ENCODE peak calls at places on chromosomes 12 and 14, in ten cellular contexts. E, L, K, G, B, M, Y, W, D and Z are unnamed samples.

GRCh38 chr12:12819752-12820311 is 6.7 kb downstream of the DDX47 start:
- DNase-seq in E (no peak), L (no peak), K (no peak), G (peak; percentile 79), B (peak; percentile 19), M (no peak), Y (no peak), W (peak; percentile 96), D (no peak), Z (peak; percentile 92)

GRCh38 chr12:56629459-56630179 is 507 bp downstream of the BAZ2A start:
- DNase-seq in E (no peak), L (no peak), K (peak; percentile 38), G (no peak), B (no peak), M (no peak), Y (peak; percentile 34), W (no peak), D (peak; percentile 38), Z (no peak)

GRCh38 chr12:104182144-104182543 is 33.4 kb upstream of the TXNRD1 start:
- DNase-seq in E (peak; percentile 47), L (no peak), K (no peak), G (no peak), B (peak; percentile 61), M (peak; percentile 94), Y (peak; percentile 71), W (peak; percentile 96), D (peak; percentile 81), Z (no peak)

GRCh38 chr12:127810026-127810425 is 456.9 kb upstream of the TMEM132C start:
- DNase-seq in E (no peak), L (no peak), K (no peak), G (peak; percentile 47), B (no peak), M (no peak), Y (no peak), W (no peak), D (no peak), Z (peak; percentile 79)

GRCh38 chr14:75291331-75291730 is 12.7 kb downstream of the FOS start:
- DNase-seq in E (no peak), L (no peak), K (no peak), G (no peak), B (no peak), M (peak; percentile 51), Y (no peak), W (no peak), D (no peak), Z (no peak)

GRCh38 chr12:26156996-26157395 is 32.2 kb upstream of the BHLHE41 start:
- DNase-seq in E (no peak), L (no peak), K (no peak), G (no peak), B (no peak), M (no peak), Y (no peak), W (no peak), D (no peak), Z (peak; percentile 39)

GRCh38 chr14:75831971-75832370 is 149.8 kb downstream of the TGFB3 start:
- DNase-seq in E (peak; percentile 51), L (no peak), K (no peak), G (peak; percentile 96), B (no peak), M (no peak), Y (no peak), W (peak; percentile 59), D (no peak), Z (no peak)

GRCh38 chr12:48197967-48198618 is 5.0 kb downstream of the OR10AD1 start:
- DNase-seq in E (peak; percentile 98), L (peak; percentile 85), K (peak; percentile 88), G (peak; percentile 90), B (peak; percentile 97), M (peak; percentile 98), Y (peak; percentile 99), W (peak; percentile 87), D (peak; percentile 98), Z (peak; percentile 83)

GRCh38 chr14:55120466-55121144 is 8.4 kb upstream of the LGALS3 start:
- DNase-seq in E (peak; percentile 49), L (no peak), K (no peak), G (no peak), B (no peak), M (no peak), Y (no peak), W (no peak), D (no peak), Z (no peak)

GRCh38 chr14:68941820-68942219 is 37.3 kb downstream of the ACTN1 start:
- DNase-seq in E (no peak), L (peak; percentile 78), K (no peak), G (peak; percentile 96), B (no peak), M (peak; percentile 95), Y (peak; percentile 50), W (peak; percentile 90), D (peak; percentile 47), Z (peak; percentile 85)

GRCh38 chr12:19431407-19432308 is 7.6 kb upstream of the AEBP2 start:
- DNase-seq in E (no peak), L (no peak), K (no peak), G (peak; percentile 95), B (no peak), M (no peak), Y (no peak), W (peak; percentile 88), D (no peak), Z (no peak)

DNA sequence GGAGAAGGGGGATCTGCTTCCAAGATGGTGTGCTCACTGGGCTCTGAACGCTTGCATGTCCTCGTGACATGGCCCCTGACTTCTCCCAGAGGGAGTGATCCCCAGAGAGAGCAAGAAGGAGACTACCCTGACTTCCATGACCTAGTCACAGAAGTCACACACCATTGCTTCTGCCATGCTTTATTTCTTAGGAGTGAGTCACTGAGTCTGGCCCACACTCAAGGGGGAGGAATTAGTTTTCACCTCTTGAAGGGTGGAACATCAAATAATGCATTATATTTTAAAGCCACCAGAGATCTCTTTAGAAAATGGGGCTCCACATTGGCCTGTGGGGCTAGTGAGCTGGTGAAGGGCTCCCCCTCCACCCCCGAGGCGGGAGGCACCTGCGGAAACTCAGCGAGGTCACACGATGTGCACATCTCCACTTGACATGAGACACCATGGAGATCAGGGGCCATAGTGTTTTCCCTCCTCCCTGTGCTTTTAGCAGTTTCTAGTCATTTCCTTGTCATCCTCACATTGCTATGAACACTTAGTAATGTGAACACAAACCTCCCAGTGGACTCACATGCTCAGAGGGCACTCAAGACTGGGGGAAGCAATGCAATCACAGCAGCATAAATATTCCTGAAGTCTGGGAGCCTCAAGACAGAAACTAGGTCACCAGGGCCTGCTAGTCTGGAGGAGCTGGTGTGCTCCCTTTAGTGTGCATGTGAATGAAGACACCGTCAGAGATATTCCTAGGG is 87.4 kb upstream of the FZD10 start:
- DNase-seq in E (no peak), L (no peak), K (no peak), G (no peak), B (no peak), M (no peak), Y (no peak), W (no peak), D (no peak), Z (no peak)
- H3K4me3 ChIP-seq in E (no peak overlapping the region), L (no peak overlapping the region), K (no peak overlapping the region), G (no peak overlapping the region), B (no peak overlapping the region), M (no peak overlapping the region), Y (no peak overlapping the region), W (no peak overlapping the region), D (no peak overlapping the region), Z (no peak overlapping the region)

DNA sequence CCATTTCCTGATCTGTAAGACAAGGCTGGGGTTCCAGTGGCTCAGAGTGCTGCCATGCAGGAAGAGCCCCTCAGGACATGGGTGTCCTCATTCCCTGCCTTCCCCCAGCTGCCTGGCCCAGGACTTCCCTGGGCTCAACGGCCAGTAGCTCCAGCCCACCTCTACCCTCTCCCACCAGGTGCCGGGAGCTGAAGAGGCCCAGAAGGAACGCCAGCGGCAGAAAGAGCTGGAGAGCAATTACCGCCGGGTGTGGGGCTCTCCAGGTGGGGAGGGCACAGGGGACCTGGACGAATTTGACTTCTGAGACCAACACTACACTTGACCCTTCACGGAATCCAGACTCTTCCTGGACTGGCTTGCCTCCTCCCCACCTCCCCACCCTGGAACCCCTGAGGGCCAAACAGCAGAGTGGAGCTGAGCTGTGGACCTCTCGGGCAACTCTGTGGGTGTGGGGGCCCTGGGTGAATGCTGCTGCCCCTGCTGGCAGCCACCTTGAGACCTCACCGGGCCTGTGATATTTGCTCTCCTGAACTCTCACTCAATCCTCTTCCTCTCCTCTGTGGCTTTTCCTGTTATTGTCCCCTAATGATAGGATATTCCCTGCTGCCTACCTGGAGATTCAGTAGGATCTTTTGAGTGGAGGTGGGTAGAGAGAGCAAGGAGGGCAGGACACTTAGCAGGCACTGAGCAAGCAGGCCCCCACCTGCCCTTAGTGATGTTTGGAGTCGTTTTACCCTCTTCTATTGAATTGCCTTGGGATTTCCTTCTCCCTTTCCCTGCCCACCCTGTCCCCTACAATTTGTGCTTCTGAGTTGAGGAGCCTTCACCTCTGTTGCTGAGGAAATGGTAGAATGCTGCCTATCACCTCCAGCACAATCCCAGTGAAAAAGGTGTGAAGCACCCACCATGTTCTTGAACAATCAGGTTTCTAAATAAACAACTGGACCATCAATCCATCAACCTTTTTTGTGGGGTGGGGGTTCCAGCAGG is 17.6 kb downstream of the AGAP2 start:
- DNase-seq in E (no peak), L (no peak), K (no peak), G (no peak), B (no peak), M (no peak), Y (no peak), W (no peak), D (no peak), Z (no peak)
- H3K36me3 ChIP-seq in E (no peaks in the 10 kb centered on the region), L (peaks cover 17% of the 10 kb centered on the region), K (peaks cover 42% of the 10 kb centered on the region), G (peaks cover 8% of the 10 kb centered on the region), B (peaks cover 56% of the 10 kb centered on the region), M (peaks cover 47% of the 10 kb centered on the region), Y (peaks cover 57% of the 10 kb centered on the region), W (peaks cover 43% of the 10 kb centered on the region), D (no peaks in the 10 kb centered on the region), Z (peaks cover 2% of the 10 kb centered on the region)

DNA sequence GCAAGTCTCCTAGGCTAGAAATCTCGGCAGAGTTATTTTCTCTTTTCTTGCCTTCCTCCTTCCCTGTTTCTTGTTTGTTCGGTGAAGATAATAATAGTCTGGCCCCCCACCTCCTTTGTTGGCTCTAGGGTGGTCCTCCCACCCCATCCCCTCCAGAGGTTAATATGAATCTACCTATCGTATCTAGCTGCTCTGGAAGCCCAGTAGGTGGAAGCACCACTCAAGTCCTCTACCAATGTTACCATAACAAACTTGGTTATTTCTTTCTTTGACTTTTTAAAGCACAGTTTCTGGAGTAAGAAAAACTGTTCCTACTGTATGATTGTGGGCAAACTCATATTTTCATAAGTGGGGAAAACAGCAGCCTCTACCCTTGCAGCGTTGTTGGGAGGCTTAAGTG is 19.7 kb upstream of the GRIP1 start:
- DNase-seq in E (no peak), L (no peak), K (no peak), G (no peak), B (no peak), M (no peak), Y (no peak), W (no peak), D (no peak), Z (no peak)
- TF ChIP-seq CTCF in E (no peak), L (no peak), K (no peak), G (no peak), B (no peak), M (no peak), Y (no peak), W (no peak), D (no peak), Z (no peak)

DNA sequence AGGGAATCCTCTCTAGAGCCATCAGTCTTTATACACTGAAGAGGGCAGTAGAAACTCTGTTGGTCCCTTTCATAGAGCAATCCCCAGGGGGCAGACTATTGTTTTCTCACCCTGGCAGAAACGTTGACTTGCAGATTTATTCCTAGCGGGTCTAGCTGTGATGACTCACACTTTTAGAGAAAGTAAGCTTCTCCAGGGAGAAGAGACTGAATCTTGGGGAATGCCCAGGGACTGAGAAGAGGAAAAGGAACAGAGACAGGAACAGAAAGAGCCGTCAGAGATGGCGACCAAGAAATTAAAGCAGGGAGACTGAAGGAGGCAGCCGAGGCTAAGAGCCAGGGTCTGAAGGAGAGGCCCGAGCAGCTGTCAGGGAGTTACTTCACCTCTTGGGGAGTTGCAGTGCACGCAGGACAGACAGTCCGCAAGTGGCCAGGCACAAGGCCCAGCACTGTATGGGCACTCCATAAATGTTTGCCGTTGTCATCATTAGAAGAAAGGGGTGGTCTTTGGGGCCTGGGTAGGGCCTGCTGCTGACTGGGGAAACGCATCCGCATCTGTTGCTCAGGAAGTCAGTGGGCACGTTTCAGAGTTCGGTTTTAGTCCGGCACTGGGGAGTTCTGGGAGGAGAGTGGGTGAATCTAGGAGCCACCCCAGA is 13.0 kb downstream of the PLEKHG6 start:
- DNase-seq in E (peak; percentile 58), L (peak; percentile 59), K (no peak), G (peak; percentile 90), B (no peak), M (no peak), Y (no peak), W (peak; percentile 94), D (peak; percentile 70), Z (peak; percentile 89)
- H3K4me3 ChIP-seq in E (no peak overlapping the region), L (no peak overlapping the region), K (peak overlapping the region; percentile 12), G (no peak overlapping the region), B (peak overlapping the region; percentile 55), M (peak overlapping the region; percentile 22), Y (peak overlapping the region; percentile 39), W (no peak overlapping the region), D (peak overlapping the region; percentile 42), Z (no peak overlapping the region)